ENCODE peak calls at places on chromosomes 1 and 21, in five cellular contexts. One of them, this sample, is unnamed.

GRCh38 chr1:160359559-160360226 is 7.2 kb upstream of the NHLH1 start:
- DNase-seq in CD8-positive, alpha-beta memory T cell: no peak
- DNase-seq in AG08395: no peak
- DNase-seq in caudate nucleus: no peak
- DNase-seq in Jurkat, Clone E6-1: no peak
- DNase-seq in this sample: no peak

GRCh38 chr1:4210043-4210442 is 310.0 kb upstream of the C1orf174 start:
- DNase-seq in CD8-positive, alpha-beta memory T cell: no peak
- DNase-seq in AG08395: no peak
- DNase-seq in caudate nucleus: no peak
- DNase-seq in Jurkat, Clone E6-1: no peak
- DNase-seq in this sample: no peak

GRCh38 chr1:171418546-171418945 is 66.8 kb upstream of the PRRC2C start:
- DNase-seq in CD8-positive, alpha-beta memory T cell: no peak
- DNase-seq in AG08395: no peak
- DNase-seq in caudate nucleus: no peak
- DNase-seq in Jurkat, Clone E6-1: no peak
- DNase-seq in this sample: no peak

GRCh38 chr1:150234647-150235435 is 1.1 kb downstream of the ANP32E start:
- DNase-seq in CD8-positive, alpha-beta memory T cell: peak
- DNase-seq in AG08395: peak
- DNase-seq in caudate nucleus: peak
- DNase-seq in Jurkat, Clone E6-1: peak
- DNase-seq in this sample: peak

GRCh38 chr1:82399093-82399492 is 598.4 kb downstream of the ADGRL2 start:
- DNase-seq in CD8-positive, alpha-beta memory T cell: no peak
- DNase-seq in AG08395: peak
- DNase-seq in caudate nucleus: no peak
- DNase-seq in Jurkat, Clone E6-1: no peak
- DNase-seq in this sample: no peak

GRCh38 chr21:14550200-14550599 is 4.1 kb upstream of the SAMSN1 start:
- DNase-seq in CD8-positive, alpha-beta memory T cell: no peak
- DNase-seq in AG08395: no peak
- DNase-seq in caudate nucleus: no peak
- DNase-seq in Jurkat, Clone E6-1: peak
- DNase-seq in this sample: no peak

GRCh38 chr1:81369814-81370213 is 430.9 kb upstream of the ADGRL2 start:
- DNase-seq in CD8-positive, alpha-beta memory T cell: no peak
- DNase-seq in AG08395: no peak
- DNase-seq in caudate nucleus: no peak
- DNase-seq in Jurkat, Clone E6-1: no peak
- DNase-seq in this sample: no peak

GRCh38 chr1:16048573-16049189 is 5.1 kb downstream of the CLCNKB start:
- DNase-seq in CD8-positive, alpha-beta memory T cell: peak
- DNase-seq in AG08395: peak
- DNase-seq in caudate nucleus: no peak
- DNase-seq in Jurkat, Clone E6-1: peak
- DNase-seq in this sample: peak

GRCh38 chr1:101507547-101507971 is 270.7 kb downstream of the S1PR1 start:
- DNase-seq in CD8-positive, alpha-beta memory T cell: no peak
- DNase-seq in AG08395: no peak
- DNase-seq in caudate nucleus: no peak
- DNase-seq in Jurkat, Clone E6-1: no peak
- DNase-seq in this sample: no peak

GRCh38 chr1:7783178-7783711 is 846 bp upstream of the PER3 start:
- DNase-seq in CD8-positive, alpha-beta memory T cell: no peak
- DNase-seq in AG08395: peak
- DNase-seq in caudate nucleus: no peak
- DNase-seq in Jurkat, Clone E6-1: no peak
- DNase-seq in this sample: peak

GRCh38 chr1:154404984-154405761 is at the start of gene IL6R:
- DNase-seq in CD8-positive, alpha-beta memory T cell: peak
- DNase-seq in AG08395: peak
- DNase-seq in caudate nucleus: peak
- DNase-seq in Jurkat, Clone E6-1: no peak
- DNase-seq in this sample: peak

GRCh38 chr1:169361281-169361680 is 6.3 kb downstream of the NME7 start:
- DNase-seq in CD8-positive, alpha-beta memory T cell: no peak
- DNase-seq in AG08395: no peak
- DNase-seq in caudate nucleus: no peak
- DNase-seq in Jurkat, Clone E6-1: no peak
- DNase-seq in this sample: no peak

GRCh38 chr21:38853421-38853919 is 47.7 kb downstream of the ETS2 start:
- DNase-seq in CD8-positive, alpha-beta memory T cell: no peak
- DNase-seq in AG08395: peak
- DNase-seq in caudate nucleus: no peak
- DNase-seq in Jurkat, Clone E6-1: no peak
- DNase-seq in this sample: no peak

GRCh38 chr1:185681034-185681633 is 53.1 kb upstream of the HMCN1 start:
- DNase-seq in CD8-positive, alpha-beta memory T cell: no peak
- DNase-seq in AG08395: peak
- DNase-seq in caudate nucleus: no peak
- DNase-seq in Jurkat, Clone E6-1: peak
- DNase-seq in this sample: peak

GRCh38 chr1:3060112-3060511 is 8.9 kb upstream of the PRDM16 start:
- DNase-seq in CD8-positive, alpha-beta memory T cell: no peak
- DNase-seq in AG08395: no peak
- DNase-seq in caudate nucleus: no peak
- DNase-seq in Jurkat, Clone E6-1: no peak
- DNase-seq in this sample: no peak

GRCh38 chr1:108591471-108591870 is 31.6 kb downstream of the EEIG2 start:
- DNase-seq in CD8-positive, alpha-beta memory T cell: no peak
- DNase-seq in AG08395: no peak
- DNase-seq in caudate nucleus: no peak
- DNase-seq in Jurkat, Clone E6-1: no peak
- DNase-seq in this sample: no peak

GRCh38 chr1:27787895-27788294 is 14.9 kb downstream of the STX12 start:
- DNase-seq in CD8-positive, alpha-beta memory T cell: no peak
- DNase-seq in AG08395: peak
- DNase-seq in caudate nucleus: no peak
- DNase-seq in Jurkat, Clone E6-1: no peak
- DNase-seq in this sample: no peak

GRCh38 chr1:63730211-63730610 is 43.6 kb upstream of the ROR1 start:
- DNase-seq in CD8-positive, alpha-beta memory T cell: no peak
- DNase-seq in AG08395: no peak
- DNase-seq in caudate nucleus: no peak
- DNase-seq in Jurkat, Clone E6-1: no peak
- DNase-seq in this sample: peak

GRCh38 chr1:1853593-1854257 is 37.2 kb downstream of the GNB1 start:
- DNase-seq in CD8-positive, alpha-beta memory T cell: no peak
- DNase-seq in AG08395: no peak
- DNase-seq in caudate nucleus: no peak
- DNase-seq in Jurkat, Clone E6-1: no peak
- DNase-seq in this sample: no peak

GRCh38 chr21:39461419-39461818 is 9.6 kb downstream of the SH3BGR start:
- DNase-seq in CD8-positive, alpha-beta memory T cell: no peak
- DNase-seq in AG08395: no peak
- DNase-seq in caudate nucleus: no peak
- DNase-seq in Jurkat, Clone E6-1: no peak
- DNase-seq in this sample: no peak

GRCh38 chr1:224106568-224107281 is 7.2 kb upstream of the FBXO28 start:
- DNase-seq in CD8-positive, alpha-beta memory T cell: no peak
- DNase-seq in AG08395: peak
- DNase-seq in caudate nucleus: no peak
- DNase-seq in Jurkat, Clone E6-1: peak
- DNase-seq in this sample: no peak

GRCh38 chr1:109198745-109199144 is 15.0 kb upstream of the SARS1 start:
- DNase-seq in CD8-positive, alpha-beta memory T cell: no peak
- DNase-seq in AG08395: no peak
- DNase-seq in caudate nucleus: no peak
- DNase-seq in Jurkat, Clone E6-1: no peak
- DNase-seq in this sample: no peak